ENCODE peak calls at places on chromosomes 1 and 21, in four cellular contexts. F is fibroblast of lung, W is neural progenitor cell, A is astrocyte. T is an unnamed sample.

GRCh38 chr1:66476774-66477173 is 57.2 kb upstream of the SGIP1 start:
- DNase-seq in W (no peak), F (peak), A (peak), T (no peak)

GRCh38 chr21:38208118-38208517 is 48.7 kb upstream of the KCNJ15 start:
- DNase-seq in A (no peak), F (no peak), W (no peak), T (no peak)

GRCh38 chr1:37890378-37891014 is 31.1 kb upstream of the MTF1 start:
- DNase-seq in F (peak), A (peak), W (peak), T (peak)

GRCh38 chr1:190507357-190507756 is 29.7 kb upstream of the BRINP3 start:
- DNase-seq in A (no peak), W (no peak), F (no peak), T (no peak)

GRCh38 chr1:155286544-155286943 is 9.3 kb downstream of the HCN3 start:
- DNase-seq in F (no peak), A (no peak), W (no peak), T (no peak)

GRCh38 chr1:85397490-85398044 is 67.4 kb downstream of the DDAH1 start:
- DNase-seq in W (peak), F (no peak), A (no peak), T (no peak)

GRCh38 chr1:27343639-27344025 is 1.8 kb downstream of the SYTL1 start:
- DNase-seq in A (no peak), W (no peak), F (no peak), T (no peak)

GRCh38 chr1:230317823-230318819 is 108.0 kb downstream of the PGBD5 start:
- DNase-seq in W (no peak), A (no peak), F (no peak), T (no peak)

GRCh38 chr1:214241060-214241459 is 39.9 kb upstream of the SMYD2 start:
- DNase-seq in F (no peak), A (no peak), W (no peak), T (no peak)

GRCh38 chr21:40768056-40768455 is 78.9 kb downstream of the DSCAM start:
- DNase-seq in A (no peak), F (no peak), W (no peak), T (no peak)

GRCh38 chr1:110588486-110588885 is 17.7 kb downstream of the KCNA2 start:
- DNase-seq in W (no peak), A (no peak), F (no peak), T (no peak)
- TF ChIP-seq EZH2 in W (no peak), A (no peak), F (no peak), T (no peak)

GRCh38 chr1:168531605-168532345 is 12.0 kb downstream of the XCL2 start:
- DNase-seq in F (peak), A (peak), W (no peak), T (no peak)
- H3K4me3 ChIP-seq in F (no peak), A (no peak), W (no peak), T (no peak)

GRCh38 chr1:198113302-198113701 is 43.5 kb upstream of the NEK7 start:
- DNase-seq in F (peak), W (no peak), A (peak), T (no peak)
- TF ChIP-seq EZH2 in F (no peak), W (no peak), A (no peak), T (no peak)

GRCh38 chr1:90948301-90948700 is 73.5 kb downstream of the ZNF644 start:
- DNase-seq in F (no peak), A (no peak), W (no peak), T (no peak)
- H3K4me3 ChIP-seq in F (no peak), A (no peak), W (no peak), T (no peak)

GRCh38 chr1:116724765-116725375 is 29.4 kb upstream of the CD2 start:
- DNase-seq in A (peak), W (peak), F (peak), T (peak)

GRCh38 chr1:116725798-116726197 is 28.4 kb upstream of the CD2 start:
- DNase-seq in W (no peak), A (peak), F (peak), T (no peak)

GRCh38 chr1:116720406-116721071 is 33.7 kb upstream of the CD2 start:
- DNase-seq in W (no peak), F (no peak), A (no peak), T (no peak)

GRCh38 chr1:116722016-116722838 is 32.0 kb upstream of the CD2 start:
- DNase-seq in W (no peak), F (peak), A (no peak), T (no peak)

GRCh38 chr1:116721608-116722007 is 32.6 kb upstream of the CD2 start:
- DNase-seq in W (no peak), A (no peak), F (no peak), T (no peak)
- TF ChIP-seq EZH2 in W (no peak), A (no peak), F (no peak), T (no peak)

DNA sequence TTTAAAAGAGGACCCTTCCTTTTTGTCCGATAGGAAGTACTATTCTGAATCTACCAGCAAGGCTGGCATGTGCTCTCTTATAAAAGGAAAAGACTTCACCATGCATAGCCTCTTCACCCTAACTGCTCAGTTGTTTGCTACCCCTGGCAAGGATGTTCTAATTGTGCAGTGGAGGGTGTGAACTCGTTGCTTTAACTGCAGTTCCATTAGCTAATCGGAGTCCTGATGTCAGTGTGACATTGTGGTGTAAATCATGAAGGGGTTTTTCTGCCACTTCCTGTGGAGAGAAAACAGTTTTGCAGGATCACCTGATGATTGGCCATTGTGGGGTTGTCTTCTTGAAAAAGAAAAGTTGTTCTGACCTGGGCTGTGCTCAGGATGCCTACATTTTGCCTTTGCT is 102.0 kb downstream of the NR5A2 start:
- DNase-seq in W (no peak), F (no peak), A (no peak), T (no peak)
- H3K4me3 ChIP-seq in W (no peak), F (no peak), A (no peak), T (no peak)

GRCh38 chr1:119007343-119007671 is 19.2 kb upstream of the TBX15 start:
- DNase-seq in A (no peak), F (no peak), W (peak), T (no peak)

GRCh38 chr1:119004781-119005180 is 16.6 kb upstream of the TBX15 start:
- DNase-seq in A (no peak), W (no peak), F (no peak), T (no peak)

GRCh38 chr1:119005870-119006405 is 17.8 kb upstream of the TBX15 start:
- DNase-seq in F (no peak), A (no peak), W (no peak), T (no peak)

GRCh38 chr1:119007672-119008482 is 19.7 kb upstream of the TBX15 start:
- DNase-seq in A (no peak), W (peak), F (no peak), T (no peak)

GRCh38 chr1:119006406-119007279 is 18.5 kb upstream of the TBX15 start:
- DNase-seq in F (no peak), W (peak), A (no peak), T (no peak)
- TF ChIP-seq EZH2 in F (peak), W (peak), A (peak), T (no peak)

T was measured in K562.